ENCODE peak calls at places on chromosomes 1 and 21, in six cellular contexts. One of them, this sample, is unnamed.

GRCh38 chr1:192943108-192943507 is 116.1 kb downstream of the UCHL5 start:
- DNase-seq in OCI-LY7: no peak
- DNase-seq in H1: no peak
- DNase-seq in endothelial cell of umbilical vein: no peak
- DNase-seq in GM23248: no peak
- DNase-seq in mesendoderm: no peak
- DNase-seq in this sample: no peak

GRCh38 chr1:183227382-183227781 is 41.3 kb downstream of the LAMC2 start:
- DNase-seq in endothelial cell of umbilical vein: no peak
- DNase-seq in OCI-LY7: no peak
- DNase-seq in mesendoderm: no peak
- DNase-seq in GM23248: no peak
- DNase-seq in H1: no peak
- DNase-seq in this sample: no peak

GRCh38 chr1:223429313-223429731 is 36.1 kb downstream of the CCDC185 start:
- DNase-seq in OCI-LY7: no peak
- DNase-seq in GM23248: peak; percentile 96
- DNase-seq in mesendoderm: no peak
- DNase-seq in H1: no peak
- DNase-seq in endothelial cell of umbilical vein: no peak
- DNase-seq in this sample: no peak

GRCh38 chr1:185670187-185670627 is 64.0 kb upstream of the HMCN1 start:
- DNase-seq in OCI-LY7: no peak
- DNase-seq in endothelial cell of umbilical vein: peak; percentile 74
- DNase-seq in GM23248: peak; percentile 71
- DNase-seq in mesendoderm: peak; percentile 68
- DNase-seq in H1: peak; percentile 62
- DNase-seq in this sample: peak; percentile 22

GRCh38 chr1:151511636-151512215 is 539 bp downstream of the CGN start:
- DNase-seq in OCI-LY7: peak; percentile 59
- DNase-seq in H1: peak; percentile 63
- DNase-seq in mesendoderm: peak; percentile 86
- DNase-seq in GM23248: peak; percentile 50
- DNase-seq in endothelial cell of umbilical vein: no peak
- DNase-seq in this sample: peak; percentile 53

GRCh38 chr1:36083635-36084501 is at the start of gene TEKT2:
- DNase-seq in H1: peak; percentile 90
- DNase-seq in OCI-LY7: no peak
- DNase-seq in endothelial cell of umbilical vein: peak; percentile 52
- DNase-seq in GM23248: peak; percentile 40
- DNase-seq in mesendoderm: peak; percentile 88
- DNase-seq in this sample: peak; percentile 36

GRCh38 chr1:171788696-171789095 is 7.2 kb downstream of the METTL13 start:
- DNase-seq in GM23248: peak; percentile 96
- DNase-seq in mesendoderm: no peak
- DNase-seq in OCI-LY7: no peak
- DNase-seq in endothelial cell of umbilical vein: no peak
- DNase-seq in H1: no peak
- DNase-seq in this sample: no peak

GRCh38 chr1:96220644-96221043 is 500.9 kb upstream of the PTBP2 start:
- DNase-seq in endothelial cell of umbilical vein: no peak
- DNase-seq in H1: no peak
- DNase-seq in mesendoderm: peak; percentile 17
- DNase-seq in OCI-LY7: no peak
- DNase-seq in GM23248: no peak
- DNase-seq in this sample: no peak

GRCh38 chr1:66013371-66013770 is 220.7 kb downstream of the PDE4B start:
- DNase-seq in OCI-LY7: no peak
- DNase-seq in endothelial cell of umbilical vein: no peak
- DNase-seq in H1: no peak
- DNase-seq in mesendoderm: no peak
- DNase-seq in GM23248: no peak
- DNase-seq in this sample: no peak

GRCh38 chr1:183636783-183637182 is 1.2 kb upstream of the ARPC5 start:
- DNase-seq in endothelial cell of umbilical vein: no peak
- DNase-seq in OCI-LY7: no peak
- DNase-seq in GM23248: peak; percentile 9
- DNase-seq in H1: no peak
- DNase-seq in mesendoderm: no peak
- DNase-seq in this sample: no peak

GRCh38 chr1:58755468-58755872 is 28.4 kb downstream of the JUN start:
- DNase-seq in OCI-LY7: peak; percentile 18
- DNase-seq in mesendoderm: peak; percentile 88
- DNase-seq in GM23248: peak; percentile 99
- DNase-seq in H1: no peak
- DNase-seq in endothelial cell of umbilical vein: peak; percentile 99
- DNase-seq in this sample: peak; percentile 78

GRCh38 chr1:20645414-20645813 is 12.2 kb downstream of the PINK1 start:
- DNase-seq in mesendoderm: no peak
- DNase-seq in H1: no peak
- DNase-seq in GM23248: no peak
- DNase-seq in endothelial cell of umbilical vein: no peak
- DNase-seq in OCI-LY7: no peak
- DNase-seq in this sample: no peak

GRCh38 chr1:43522776-43523480 is 7.8 kb upstream of the PTPRF start:
- DNase-seq in GM23248: peak; percentile 93
- DNase-seq in mesendoderm: peak; percentile 60
- DNase-seq in H1: no peak
- DNase-seq in OCI-LY7: no peak
- DNase-seq in endothelial cell of umbilical vein: no peak
- DNase-seq in this sample: no peak

GRCh38 chr1:161732319-161732718 is 11.0 kb downstream of the FCRLB start:
- DNase-seq in H1: no peak
- DNase-seq in GM23248: no peak
- DNase-seq in OCI-LY7: no peak
- DNase-seq in mesendoderm: no peak
- DNase-seq in endothelial cell of umbilical vein: no peak
- DNase-seq in this sample: no peak

GRCh38 chr21:35227774-35228173 is 178.7 kb upstream of the RUNX1 start:
- DNase-seq in mesendoderm: no peak
- DNase-seq in OCI-LY7: peak; percentile 95
- DNase-seq in GM23248: no peak
- DNase-seq in H1: no peak
- DNase-seq in endothelial cell of umbilical vein: no peak
- DNase-seq in this sample: peak; percentile 60

GRCh38 chr21:15084668-15085067 is 19.9 kb upstream of the NRIP1 start:
- DNase-seq in GM23248: no peak
- DNase-seq in mesendoderm: no peak
- DNase-seq in OCI-LY7: no peak
- DNase-seq in endothelial cell of umbilical vein: no peak
- DNase-seq in H1: no peak
- DNase-seq in this sample: no peak

GRCh38 chr1:225911207-225912130 is 12.6 kb downstream of the PYCR2 start:
- DNase-seq in H1: peak; percentile 94
- DNase-seq in endothelial cell of umbilical vein: peak; percentile 47
- DNase-seq in OCI-LY7: no peak
- DNase-seq in GM23248: peak; percentile 77
- DNase-seq in mesendoderm: peak; percentile 70
- DNase-seq in this sample: peak; percentile 52

GRCh38 chr1:94909486-94909885 is 17.4 kb downstream of the CNN3 start:
- DNase-seq in mesendoderm: no peak
- DNase-seq in endothelial cell of umbilical vein: no peak
- DNase-seq in OCI-LY7: no peak
- DNase-seq in GM23248: no peak
- DNase-seq in H1: no peak
- DNase-seq in this sample: no peak

GRCh38 chr1:8349473-8349865 is 31.6 kb downstream of the SLC45A1 start:
- DNase-seq in mesendoderm: no peak
- DNase-seq in H1: no peak
- DNase-seq in endothelial cell of umbilical vein: no peak
- DNase-seq in GM23248: no peak
- DNase-seq in OCI-LY7: no peak
- DNase-seq in this sample: no peak

GRCh38 chr1:14661220-14661619 is 62.7 kb downstream of the KAZN start:
- DNase-seq in H1: no peak
- DNase-seq in GM23248: peak; percentile 20
- DNase-seq in OCI-LY7: peak; percentile 65
- DNase-seq in endothelial cell of umbilical vein: no peak
- DNase-seq in mesendoderm: no peak
- DNase-seq in this sample: no peak

GRCh38 chr1:184563308-184563707 is 176.5 kb downstream of the C1orf21 start:
- DNase-seq in endothelial cell of umbilical vein: peak; percentile 62
- DNase-seq in OCI-LY7: no peak
- DNase-seq in GM23248: peak; percentile 46
- DNase-seq in mesendoderm: no peak
- DNase-seq in H1: no peak
- DNase-seq in this sample: no peak

GRCh38 chr1:161084205-161084988 is 5.0 kb downstream of the NECTIN4 start:
- DNase-seq in H1: no peak
- DNase-seq in endothelial cell of umbilical vein: no peak
- DNase-seq in mesendoderm: peak; percentile 50
- DNase-seq in GM23248: no peak
- DNase-seq in OCI-LY7: no peak
- DNase-seq in this sample: no peak

GRCh38 chr1:195019385-195019784 is 1588.9 kb downstream of the KCNT2 start:
- DNase-seq in mesendoderm: peak; percentile 9
- DNase-seq in H1: no peak
- DNase-seq in OCI-LY7: no peak
- DNase-seq in endothelial cell of umbilical vein: no peak
- DNase-seq in GM23248: no peak
- DNase-seq in this sample: no peak

GRCh38 chr21:17730782-17731181 is 88.4 kb downstream of the C21orf91 start:
- DNase-seq in OCI-LY7: no peak
- DNase-seq in mesendoderm: no peak
- DNase-seq in endothelial cell of umbilical vein: peak; percentile 7
- DNase-seq in GM23248: peak; percentile 8
- DNase-seq in H1: no peak
- DNase-seq in this sample: no peak

GRCh38 chr1:241411776-241412338 is 54.9 kb upstream of the RGS7 start:
- DNase-seq in endothelial cell of umbilical vein: no peak
- DNase-seq in mesendoderm: no peak
- DNase-seq in H1: no peak
- DNase-seq in OCI-LY7: no peak
- DNase-seq in GM23248: peak; percentile 28
- DNase-seq in this sample: no peak

DNA sequence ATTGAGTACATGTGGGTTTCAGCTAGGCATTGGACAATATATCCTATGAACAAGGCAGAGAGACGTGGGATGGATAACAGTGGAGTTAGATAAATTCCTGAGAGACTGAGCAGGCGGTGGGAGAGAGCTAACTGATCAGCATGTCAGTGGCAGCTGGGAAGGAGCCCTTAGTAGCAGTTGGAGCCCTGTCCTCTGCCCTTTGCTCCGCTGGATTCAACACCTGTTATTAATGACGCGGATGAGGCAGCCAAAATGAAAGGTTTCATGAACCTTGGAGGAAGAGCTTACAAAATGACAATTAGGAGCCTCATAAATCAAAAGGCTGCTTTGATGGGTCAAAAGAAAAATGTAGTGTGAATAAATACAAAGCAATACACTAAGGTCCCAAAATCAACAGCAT is 16.1 kb downstream of the UBIAD1 start:
- DNase-seq in mesendoderm: no peak
- DNase-seq in endothelial cell of umbilical vein: no peak
- DNase-seq in GM23248: no peak
- DNase-seq in H1: no peak
- DNase-seq in OCI-LY7: no peak
- DNase-seq in this sample: no peak
- H3K4me2 ChIP-seq in mesendoderm: no peak overlapping the region
- H3K4me2 ChIP-seq in endothelial cell of umbilical vein: no peak overlapping the region
- H3K4me2 ChIP-seq in GM23248: no peak overlapping the region
- H3K4me2 ChIP-seq in H1: no peak overlapping the region
- H3K4me2 ChIP-seq in OCI-LY7: no peak overlapping the region
- H3K4me2 ChIP-seq in this sample: no peak overlapping the region

GRCh38 chr1:216153130-216153529 is 270.1 kb downstream of the USH2A start:
- DNase-seq in GM23248: no peak
- DNase-seq in H1: no peak
- DNase-seq in endothelial cell of umbilical vein: no peak
- DNase-seq in mesendoderm: no peak
- DNase-seq in OCI-LY7: no peak
- DNase-seq in this sample: no peak
- H3K4me3 ChIP-seq in GM23248: no peak overlapping the region
- H3K4me3 ChIP-seq in H1: no peak overlapping the region
- H3K4me3 ChIP-seq in endothelial cell of umbilical vein: no peak overlapping the region
- H3K4me3 ChIP-seq in mesendoderm: no peak overlapping the region
- H3K4me3 ChIP-seq in OCI-LY7: no peak overlapping the region
- H3K4me3 ChIP-seq in this sample: no peak overlapping the region

GRCh38 chr1:12450090-12450764 is 167.8 kb downstream of the DHRS3 start:
- DNase-seq in OCI-LY7: no peak
- DNase-seq in H1: no peak
- DNase-seq in mesendoderm: no peak
- DNase-seq in GM23248: no peak
- DNase-seq in endothelial cell of umbilical vein: no peak
- DNase-seq in this sample: no peak
- H3K4me2 ChIP-seq in OCI-LY7: no peak overlapping the region
- H3K4me2 ChIP-seq in H1: no peak overlapping the region
- H3K4me2 ChIP-seq in mesendoderm: no peak overlapping the region
- H3K4me2 ChIP-seq in GM23248: peak overlapping the region; percentile 76
- H3K4me2 ChIP-seq in endothelial cell of umbilical vein: no peak overlapping the region
- H3K4me2 ChIP-seq in this sample: peak overlapping the region; percentile 57

GRCh38 chr1:157773723-157774350 is 3.1 kb downstream of the FCRL2 start:
- DNase-seq in mesendoderm: peak; percentile 76
- DNase-seq in OCI-LY7: peak; percentile 88
- DNase-seq in endothelial cell of umbilical vein: no peak
- DNase-seq in H1: no peak
- DNase-seq in GM23248: no peak
- DNase-seq in this sample: peak; percentile 32

GRCh38 chr1:157776971-157777386 is at the start of gene FCRL2:
- DNase-seq in H1: no peak
- DNase-seq in endothelial cell of umbilical vein: no peak
- DNase-seq in GM23248: no peak
- DNase-seq in mesendoderm: no peak
- DNase-seq in OCI-LY7: peak; percentile 58
- DNase-seq in this sample: no peak

GRCh38 chr1:157774412-157774811 is 2.5 kb downstream of the FCRL2 start:
- DNase-seq in OCI-LY7: no peak
- DNase-seq in H1: no peak
- DNase-seq in endothelial cell of umbilical vein: no peak
- DNase-seq in mesendoderm: no peak
- DNase-seq in GM23248: no peak
- DNase-seq in this sample: no peak

GRCh38 chr1:157771666-157772425 is 5.1 kb downstream of the FCRL2 start:
- DNase-seq in mesendoderm: peak; percentile 10
- DNase-seq in endothelial cell of umbilical vein: no peak
- DNase-seq in GM23248: no peak
- DNase-seq in OCI-LY7: no peak
- DNase-seq in H1: no peak
- DNase-seq in this sample: no peak

DNA sequence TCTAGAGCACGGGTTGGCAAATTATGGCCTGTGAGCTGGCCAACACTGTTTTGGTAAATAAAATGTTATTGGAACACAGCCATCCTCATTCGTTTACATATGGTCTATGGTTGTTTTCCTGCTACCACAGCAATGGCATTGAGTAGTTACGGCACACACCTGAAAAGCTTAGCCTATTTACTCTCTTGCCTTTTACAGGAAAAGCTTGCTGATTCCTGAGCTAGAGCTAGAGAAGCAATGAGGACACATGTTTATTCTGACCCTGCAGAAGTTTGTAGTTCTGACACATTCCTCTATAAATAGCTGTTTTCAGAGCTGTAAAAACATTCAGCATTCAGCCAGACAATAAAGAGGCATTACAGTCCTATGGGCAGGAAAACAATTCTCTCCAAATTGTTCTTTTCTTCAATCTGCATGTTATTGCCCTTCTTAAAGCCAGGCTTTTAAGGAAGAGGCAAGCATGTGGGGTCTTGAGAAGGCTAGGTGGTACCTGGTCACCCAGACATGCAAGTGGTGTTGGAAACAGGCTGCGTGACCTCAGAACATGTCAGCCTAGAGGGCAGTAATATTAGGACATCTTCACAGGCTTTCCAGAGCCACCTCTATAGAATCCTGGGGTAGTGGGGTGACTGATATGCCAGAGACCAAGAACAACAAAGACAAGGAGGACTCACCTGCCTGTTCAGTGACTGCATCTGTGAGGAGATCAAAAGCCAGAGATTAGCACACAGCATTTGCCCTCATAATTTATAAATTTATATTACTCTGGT is 1.6 kb downstream of the FCRL2 start:
- DNase-seq in GM23248: no peak
- DNase-seq in endothelial cell of umbilical vein: no peak
- DNase-seq in mesendoderm: no peak
- DNase-seq in H1: no peak
- DNase-seq in OCI-LY7: no peak
- DNase-seq in this sample: no peak
- H3K4me3 ChIP-seq in GM23248: no peak overlapping the region
- H3K4me3 ChIP-seq in endothelial cell of umbilical vein: no peak overlapping the region
- H3K4me3 ChIP-seq in mesendoderm: no peak overlapping the region
- H3K4me3 ChIP-seq in H1: no peak overlapping the region
- H3K4me3 ChIP-seq in OCI-LY7: no peak overlapping the region
- H3K4me3 ChIP-seq in this sample: no peak overlapping the region

This sample was measured in DND-41.